ENCODE peak calls at places on chromosome 15, in five cellular contexts. One of them, this sample, is unnamed.

GRCh38 chr15:25175033-25175788 is 220.4 kb downstream of the SNRPN start:
- DNase-seq in AG04450: no peak
- DNase-seq in CD8-positive, alpha-beta T cell: peak
- DNase-seq in fibroblast of lung: no peak
- DNase-seq in cardiac muscle cell: no peak
- DNase-seq in this sample: peak

GRCh38 chr15:47945869-47946666 is 174.7 kb upstream of the SLC24A5 start:
- DNase-seq in cardiac muscle cell: no peak
- DNase-seq in AG04450: no peak
- DNase-seq in CD8-positive, alpha-beta T cell: no peak
- DNase-seq in fibroblast of lung: no peak
- DNase-seq in this sample: no peak

GRCh38 chr15:75790631-75791336 is 52.5 kb upstream of the UBE2Q2 start:
- DNase-seq in fibroblast of lung: no peak
- DNase-seq in CD8-positive, alpha-beta T cell: no peak
- DNase-seq in AG04450: no peak
- DNase-seq in cardiac muscle cell: no peak
- DNase-seq in this sample: no peak

GRCh38 chr15:92904832-92905640 is 4.9 kb downstream of the CHD2 start:
- DNase-seq in CD8-positive, alpha-beta T cell: no peak
- DNase-seq in cardiac muscle cell: no peak
- DNase-seq in AG04450: no peak
- DNase-seq in fibroblast of lung: peak
- DNase-seq in this sample: no peak

GRCh38 chr15:57500979-57501576 is 90.6 kb upstream of the MYZAP start:
- DNase-seq in fibroblast of lung: no peak
- DNase-seq in CD8-positive, alpha-beta T cell: no peak
- DNase-seq in cardiac muscle cell: peak
- DNase-seq in AG04450: no peak
- DNase-seq in this sample: no peak

GRCh38 chr15:40428183-40428582 is 12.6 kb upstream of the BAHD1 start:
- DNase-seq in AG04450: no peak
- DNase-seq in CD8-positive, alpha-beta T cell: no peak
- DNase-seq in cardiac muscle cell: no peak
- DNase-seq in fibroblast of lung: no peak
- DNase-seq in this sample: no peak

GRCh38 chr15:72998681-72999466 is 53.4 kb upstream of the NEO1 start:
- DNase-seq in AG04450: no peak
- DNase-seq in fibroblast of lung: no peak
- DNase-seq in CD8-positive, alpha-beta T cell: no peak
- DNase-seq in cardiac muscle cell: no peak
- DNase-seq in this sample: no peak

GRCh38 chr15:56798639-56799038 is 65.3 kb upstream of the ZNF280D start:
- DNase-seq in cardiac muscle cell: no peak
- DNase-seq in AG04450: no peak
- DNase-seq in fibroblast of lung: no peak
- DNase-seq in CD8-positive, alpha-beta T cell: no peak
- DNase-seq in this sample: no peak

GRCh38 chr15:74580538-74581350 is 34.9 kb upstream of the CLK3 start:
- DNase-seq in AG04450: no peak
- DNase-seq in fibroblast of lung: no peak
- DNase-seq in CD8-positive, alpha-beta T cell: no peak
- DNase-seq in cardiac muscle cell: no peak
- DNase-seq in this sample: no peak

GRCh38 chr15:84697353-84697990 is 18.5 kb downstream of the SEC11A start:
- DNase-seq in cardiac muscle cell: no peak
- DNase-seq in fibroblast of lung: no peak
- DNase-seq in AG04450: no peak
- DNase-seq in CD8-positive, alpha-beta T cell: no peak
- DNase-seq in this sample: no peak

GRCh38 chr15:36858423-36858822 is 241.9 kb downstream of the MEIS2 start:
- DNase-seq in AG04450: no peak
- DNase-seq in CD8-positive, alpha-beta T cell: no peak
- DNase-seq in fibroblast of lung: no peak
- DNase-seq in cardiac muscle cell: no peak
- DNase-seq in this sample: no peak

GRCh38 chr15:71109130-71109529 is 6.1 kb upstream of the THSD4 start:
- DNase-seq in cardiac muscle cell: peak
- DNase-seq in CD8-positive, alpha-beta T cell: no peak
- DNase-seq in AG04450: no peak
- DNase-seq in fibroblast of lung: peak
- DNase-seq in this sample: no peak
- TF ChIP-seq CTCF in cardiac muscle cell: no peak
- TF ChIP-seq CTCF in CD8-positive, alpha-beta T cell: no peak
- TF ChIP-seq CTCF in AG04450: peak
- TF ChIP-seq CTCF in fibroblast of lung: peak
- TF ChIP-seq CTCF in this sample: peak

GRCh38 chr15:89195836-89196235 is 25.5 kb downstream of the RLBP1 start:
- DNase-seq in AG04450: no peak
- DNase-seq in CD8-positive, alpha-beta T cell: no peak
- DNase-seq in fibroblast of lung: no peak
- DNase-seq in cardiac muscle cell: peak
- DNase-seq in this sample: no peak

GRCh38 chr15:89197503-89197971 is 23.8 kb downstream of the RLBP1 start:
- DNase-seq in CD8-positive, alpha-beta T cell: no peak
- DNase-seq in AG04450: no peak
- DNase-seq in cardiac muscle cell: no peak
- DNase-seq in fibroblast of lung: no peak
- DNase-seq in this sample: peak

GRCh38 chr15:89196994-89197393 is 24.4 kb downstream of the RLBP1 start:
- DNase-seq in CD8-positive, alpha-beta T cell: no peak
- DNase-seq in fibroblast of lung: no peak
- DNase-seq in AG04450: no peak
- DNase-seq in cardiac muscle cell: no peak
- DNase-seq in this sample: no peak

GRCh38 chr15:89194608-89195007 is 26.8 kb downstream of the RLBP1 start:
- DNase-seq in AG04450: no peak
- DNase-seq in CD8-positive, alpha-beta T cell: no peak
- DNase-seq in cardiac muscle cell: no peak
- DNase-seq in fibroblast of lung: no peak
- DNase-seq in this sample: no peak

DNA sequence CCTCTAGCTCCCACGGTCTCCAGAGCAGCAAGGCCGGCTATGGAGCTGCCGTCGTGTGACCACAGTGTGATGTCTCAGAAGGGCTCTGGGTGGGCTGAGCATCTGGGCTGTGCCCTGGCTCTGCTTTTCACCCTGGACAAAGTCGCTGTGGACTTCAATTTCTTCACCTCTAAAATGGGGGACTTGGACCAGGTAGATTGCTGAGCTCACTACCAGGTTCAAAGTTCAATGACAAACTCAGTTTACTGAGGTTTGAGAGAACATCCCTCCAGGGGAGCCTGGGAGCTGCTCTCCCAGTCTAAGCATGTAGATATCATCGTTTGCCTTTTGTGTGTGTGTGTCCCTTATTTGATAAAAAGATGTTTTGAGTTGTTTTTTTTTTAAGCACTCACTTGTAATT is 25.1 kb downstream of the RLBP1 start:
- DNase-seq in cardiac muscle cell: no peak
- DNase-seq in fibroblast of lung: no peak
- DNase-seq in CD8-positive, alpha-beta T cell: no peak
- DNase-seq in AG04450: no peak
- DNase-seq in this sample: no peak
- H3K27ac ChIP-seq in cardiac muscle cell: no peak
- H3K27ac ChIP-seq in fibroblast of lung: no peak
- H3K27ac ChIP-seq in CD8-positive, alpha-beta T cell: no peak
- H3K27ac ChIP-seq in AG04450: no peak
- H3K27ac ChIP-seq in this sample: no peak

DNA sequence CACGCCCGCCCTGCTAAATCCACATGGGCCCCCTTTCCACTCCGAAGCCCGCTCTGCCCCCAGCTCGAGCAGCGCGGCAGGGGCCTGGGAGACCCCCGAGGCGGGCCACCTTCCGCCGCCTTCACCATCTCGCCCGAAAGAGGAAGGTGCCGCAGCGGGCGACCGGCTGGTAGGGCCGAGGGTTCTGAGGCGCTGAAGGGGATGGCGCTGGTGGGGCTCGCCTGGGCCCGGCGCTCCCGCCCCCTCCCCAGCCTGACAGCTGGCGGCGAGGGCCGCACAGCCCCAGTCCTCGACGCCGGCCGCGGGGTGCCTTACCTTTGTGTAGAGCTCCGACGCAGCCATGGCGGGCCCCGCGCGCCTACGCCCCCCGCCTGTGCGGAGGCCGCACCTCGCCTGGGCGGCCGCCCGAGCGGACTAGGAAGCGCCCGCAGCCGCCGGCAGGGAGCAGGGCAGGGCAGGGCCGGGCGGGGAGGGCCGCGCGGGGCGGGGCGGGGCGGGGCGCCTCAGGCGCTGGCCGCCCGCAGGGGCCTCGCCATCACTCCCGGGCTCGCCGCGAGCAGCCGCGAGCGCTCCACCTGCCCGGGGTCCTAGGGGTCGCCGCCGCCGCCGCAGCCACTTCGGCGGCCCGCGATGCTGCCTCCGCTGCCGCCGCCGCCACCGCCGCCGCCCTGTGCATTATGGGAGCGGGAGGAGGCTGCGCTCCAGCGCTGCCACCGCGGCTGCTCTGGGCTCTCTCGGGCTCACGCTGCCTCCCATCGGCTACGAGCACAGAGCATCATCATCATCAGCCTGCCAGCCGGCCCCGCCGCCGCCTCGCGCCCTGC is at the start of gene MYO5A:
- DNase-seq in AG04450: no peak
- DNase-seq in cardiac muscle cell: peak
- DNase-seq in fibroblast of lung: peak
- DNase-seq in CD8-positive, alpha-beta T cell: peak
- DNase-seq in this sample: peak
- TF ChIP-seq CTCF in AG04450: no peak
- TF ChIP-seq CTCF in cardiac muscle cell: peak
- TF ChIP-seq CTCF in fibroblast of lung: no peak
- TF ChIP-seq CTCF in CD8-positive, alpha-beta T cell: no peak
- TF ChIP-seq CTCF in this sample: no peak

GRCh38 chr15:51289290-51289689 is 49.1 kb downstream of the CYP19A1 start:
- DNase-seq in fibroblast of lung: no peak
- DNase-seq in AG04450: no peak
- DNase-seq in CD8-positive, alpha-beta T cell: no peak
- DNase-seq in cardiac muscle cell: no peak
- DNase-seq in this sample: no peak
- H3K27ac ChIP-seq in fibroblast of lung: no peak
- H3K27ac ChIP-seq in AG04450: no peak
- H3K27ac ChIP-seq in CD8-positive, alpha-beta T cell: no peak
- H3K27ac ChIP-seq in cardiac muscle cell: no peak
- H3K27ac ChIP-seq in this sample: no peak

DNA sequence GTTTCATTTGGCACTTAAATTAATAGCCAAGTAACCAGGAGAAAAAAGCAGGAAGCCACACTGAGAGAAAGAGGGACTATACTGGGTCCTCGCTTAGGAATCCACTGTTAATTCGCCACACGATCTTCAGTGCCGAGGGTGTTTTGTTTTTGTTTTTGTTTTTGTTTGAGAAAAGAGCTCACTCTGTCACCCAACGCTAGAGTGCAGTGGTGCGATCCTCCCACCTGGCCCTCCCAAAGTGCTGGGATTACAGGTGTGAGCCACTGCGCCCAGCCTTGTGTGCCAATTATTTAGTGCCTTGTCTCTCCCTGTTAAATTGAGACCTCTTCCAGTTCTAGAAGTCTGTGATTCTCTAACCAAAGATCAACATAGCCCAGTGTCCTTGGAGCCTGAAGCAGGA is 53.8 kb upstream of the TPM1 start:
- DNase-seq in AG04450: no peak
- DNase-seq in CD8-positive, alpha-beta T cell: no peak
- DNase-seq in cardiac muscle cell: no peak
- DNase-seq in fibroblast of lung: no peak
- DNase-seq in this sample: no peak
- TF ChIP-seq CTCF in AG04450: no peak
- TF ChIP-seq CTCF in CD8-positive, alpha-beta T cell: no peak
- TF ChIP-seq CTCF in cardiac muscle cell: no peak
- TF ChIP-seq CTCF in fibroblast of lung: no peak
- TF ChIP-seq CTCF in this sample: no peak

GRCh38 chr15:53910852-53911251 is 67.4 kb upstream of the UNC13C start:
- DNase-seq in fibroblast of lung: no peak
- DNase-seq in cardiac muscle cell: no peak
- DNase-seq in AG04450: no peak
- DNase-seq in CD8-positive, alpha-beta T cell: no peak
- DNase-seq in this sample: no peak

DNA sequence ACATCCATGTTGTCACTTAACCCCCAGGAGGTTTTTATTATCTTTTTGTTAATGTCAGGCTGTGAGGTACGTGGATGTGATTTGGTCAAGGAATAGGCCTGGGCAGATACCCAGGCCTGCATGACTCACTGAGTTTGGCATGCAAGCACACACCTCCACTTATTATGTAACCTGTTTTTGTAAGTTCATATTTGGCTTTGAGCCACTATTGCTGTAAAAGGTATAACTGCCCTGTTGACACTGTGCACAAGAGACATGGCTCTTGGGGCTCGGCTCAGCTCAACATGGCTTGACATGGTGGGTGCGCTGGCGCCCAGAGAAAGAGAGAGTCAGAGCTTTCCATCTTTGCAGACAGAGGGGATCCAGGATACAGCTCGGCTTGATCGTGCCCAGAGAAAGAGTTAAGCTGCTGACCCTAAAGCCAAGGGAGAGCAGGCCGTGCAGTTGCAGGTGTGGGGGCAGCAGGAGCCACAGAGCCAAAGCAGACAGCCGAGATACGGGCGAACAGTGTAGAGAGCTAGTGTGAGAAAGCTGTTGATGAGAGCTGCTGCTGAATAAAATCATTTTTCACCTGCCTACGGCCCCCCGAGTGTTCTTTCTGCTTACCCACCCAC is 67.9 kb upstream of the UNC13C start:
- DNase-seq in cardiac muscle cell: no peak
- DNase-seq in AG04450: no peak
- DNase-seq in CD8-positive, alpha-beta T cell: no peak
- DNase-seq in fibroblast of lung: no peak
- DNase-seq in this sample: no peak
- H3K27ac ChIP-seq in cardiac muscle cell: no peak
- H3K27ac ChIP-seq in AG04450: no peak
- H3K27ac ChIP-seq in CD8-positive, alpha-beta T cell: no peak
- H3K27ac ChIP-seq in fibroblast of lung: no peak
- H3K27ac ChIP-seq in this sample: no peak

GRCh38 chr15:101100593-101101442 is 151.0 kb downstream of the CHSY1 start:
- DNase-seq in CD8-positive, alpha-beta T cell: no peak
- DNase-seq in cardiac muscle cell: no peak
- DNase-seq in AG04450: no peak
- DNase-seq in fibroblast of lung: no peak
- DNase-seq in this sample: no peak
- TF ChIP-seq CTCF in CD8-positive, alpha-beta T cell: no peak
- TF ChIP-seq CTCF in cardiac muscle cell: no peak
- TF ChIP-seq CTCF in AG04450: no peak
- TF ChIP-seq CTCF in fibroblast of lung: no peak
- TF ChIP-seq CTCF in this sample: no peak

GRCh38 chr15:78010112-78010511 is 67.4 kb downstream of the TBC1D2B start:
- DNase-seq in AG04450: no peak
- DNase-seq in fibroblast of lung: no peak
- DNase-seq in CD8-positive, alpha-beta T cell: no peak
- DNase-seq in cardiac muscle cell: no peak
- DNase-seq in this sample: no peak

GRCh38 chr15:78006567-78007205 is 70.8 kb downstream of the TBC1D2B start:
- DNase-seq in cardiac muscle cell: no peak
- DNase-seq in CD8-positive, alpha-beta T cell: no peak
- DNase-seq in fibroblast of lung: no peak
- DNase-seq in AG04450: no peak
- DNase-seq in this sample: no peak

GRCh38 chr15:78007211-78007956 is 70.1 kb downstream of the TBC1D2B start:
- DNase-seq in AG04450: no peak
- DNase-seq in fibroblast of lung: no peak
- DNase-seq in CD8-positive, alpha-beta T cell: no peak
- DNase-seq in cardiac muscle cell: no peak
- DNase-seq in this sample: no peak

GRCh38 chr15:78004919-78005634 is 72.4 kb downstream of the TBC1D2B start:
- DNase-seq in AG04450: peak
- DNase-seq in CD8-positive, alpha-beta T cell: no peak
- DNase-seq in cardiac muscle cell: peak
- DNase-seq in fibroblast of lung: peak
- DNase-seq in this sample: peak

GRCh38 chr15:78007965-78008886 is 69.3 kb downstream of the TBC1D2B start:
- DNase-seq in fibroblast of lung: peak
- DNase-seq in cardiac muscle cell: peak
- DNase-seq in CD8-positive, alpha-beta T cell: no peak
- DNase-seq in AG04450: peak
- DNase-seq in this sample: no peak
- H3K27ac ChIP-seq in fibroblast of lung: no peak
- H3K27ac ChIP-seq in cardiac muscle cell: no peak
- H3K27ac ChIP-seq in CD8-positive, alpha-beta T cell: no peak
- H3K27ac ChIP-seq in AG04450: peak
- H3K27ac ChIP-seq in this sample: no peak